ENCODE peak calls at places on chromosomes 7 and 10, in seven cellular contexts. I is CD8-positive, alpha-beta T cell; C is GM23338; A is fibroblast of pulmonary artery; K is mucosa of descending colon; S is choroid plexus epithelial cell; Q is tibial nerve. F is an unnamed sample.

GRCh38 chr10:43892062-43892765 is 243.5 kb upstream of the ZNF32 start:
- DNase-seq in I (no peak), C (no peak), A (peak), K (no peak), S (peak), Q (no peak), F (peak)

GRCh38 chr7:924541-925231 is 29.8 kb downstream of the ADAP1 start:
- DNase-seq in I (no peak), C (no peak), A (no peak), K (peak), S (no peak), Q (peak), F (no peak)

GRCh38 chr7:134434701-134435100 is 24.2 kb downstream of the AKR1B1 start:
- DNase-seq in I (no peak), C (no peak), A (no peak), K (no peak), S (no peak), Q (no peak), F (no peak)

GRCh38 chr7:101218236-101219130 is 518 bp downstream of the ZNHIT1 start:
- DNase-seq in I (no peak), C (no peak), A (no peak), K (peak), S (peak), Q (no peak), F (peak)

GRCh38 chr10:62687230-62687748 is 117.2 kb upstream of the ADO start:
- DNase-seq in I (no peak), C (no peak), A (peak), K (no peak), S (no peak), Q (no peak), F (no peak)

GRCh38 chr10:86300931-86301330 is 65.7 kb downstream of the GRID1 start:
- DNase-seq in I (no peak), C (no peak), A (no peak), K (no peak), S (no peak), Q (no peak), F (no peak)

GRCh38 chr10:49577182-49577925 is 32.8 kb upstream of the SLC18A3 start:
- DNase-seq in I (no peak), C (no peak), A (no peak), K (no peak), S (no peak), Q (no peak), F (no peak)

GRCh38 chr7:31488562-31489203 is 25.2 kb upstream of the ITPRID1 start:
- DNase-seq in I (no peak), C (peak), A (peak), K (peak), S (peak), Q (no peak), F (peak)

GRCh38 chr10:30583778-30584415 is 45.7 kb downstream of the LYZL2 start:
- DNase-seq in I (no peak), C (no peak), A (peak), K (peak), S (peak), Q (peak), F (peak)

GRCh38 chr7:90736968-90737939 is 141.1 kb downstream of the CDK14 start:
- DNase-seq in I (no peak), C (no peak), A (no peak), K (no peak), S (no peak), Q (no peak), F (no peak)

GRCh38 chr7:22292519-22292918 is 64.4 kb downstream of the RAPGEF5 start:
- DNase-seq in I (no peak), C (no peak), A (no peak), K (no peak), S (no peak), Q (no peak), F (no peak)

GRCh38 chr10:102710604-102711003 is 3.6 kb downstream of the ARL3 start:
- DNase-seq in I (no peak), C (no peak), A (peak), K (no peak), S (peak), Q (no peak), F (peak)

GRCh38 chr7:46178685-46179084 is 257.6 kb upstream of the IGFBP3 start:
- DNase-seq in I (no peak), C (no peak), A (peak), K (no peak), S (peak), Q (no peak), F (no peak)

GRCh38 chr10:21257191-21257590 is 268.3 kb downstream of the SKIDA1 start:
- DNase-seq in I (no peak), C (no peak), A (no peak), K (no peak), S (no peak), Q (no peak), F (no peak)

GRCh38 chr7:11950281-11950680 is 118.3 kb upstream of the THSD7A start:
- DNase-seq in I (no peak), C (no peak), A (no peak), K (no peak), S (no peak), Q (no peak), F (no peak)

GRCh38 chr7:69365588-69366241 is 232.6 kb upstream of the AUTS2 start:
- DNase-seq in I (no peak), C (no peak), A (no peak), K (no peak), S (peak), Q (no peak), F (no peak)

GRCh38 chr7:33061282-33061928 is 1.2 kb downstream of the NT5C3A start:
- DNase-seq in I (no peak), C (no peak), A (no peak), K (no peak), S (no peak), Q (no peak), F (no peak)

GRCh38 chr10:101236376-101237079 is 7.3 kb upstream of the LBX1 start:
- DNase-seq in I (no peak), C (peak), A (no peak), K (no peak), S (no peak), Q (no peak), F (no peak)

GRCh38 chr10:75466886-75467285 is 35.5 kb downstream of the LRMDA start:
- DNase-seq in I (no peak), C (no peak), A (no peak), K (no peak), S (no peak), Q (no peak), F (no peak)

GRCh38 chr7:24052572-24053223 is 231.3 kb upstream of the NPY start:
- DNase-seq in I (no peak), C (no peak), A (peak), K (no peak), S (peak), Q (no peak), F (peak)

GRCh38 chr10:88458209-88458608 is 124.9 kb downstream of the RNLS start:
- DNase-seq in I (no peak), C (no peak), A (no peak), K (no peak), S (no peak), Q (no peak), F (no peak)

GRCh38 chr7:96244244-96244991 is 77.5 kb downstream of the SLC25A13 start:
- DNase-seq in I (no peak), C (no peak), A (no peak), K (no peak), S (no peak), Q (no peak), F (no peak)

GRCh38 chr7:113100091-113100723 is 13.6 kb upstream of the GPR85 start:
- DNase-seq in I (no peak), C (no peak), A (peak), K (no peak), S (peak), Q (no peak), F (peak)

GRCh38 chr7:17758008-17758407 is 182.3 kb downstream of the SNX13 start:
- DNase-seq in I (no peak), C (no peak), A (no peak), K (no peak), S (no peak), Q (no peak), F (no peak)

GRCh38 chr10:101529720-101530553 is 58.1 kb downstream of the POLL start:
- DNase-seq in I (no peak), C (peak), A (no peak), K (no peak), S (no peak), Q (no peak), F (no peak)

GRCh38 chr10:104066945-104067344 is 18.7 kb downstream of the COL17A1 start:
- DNase-seq in I (no peak), C (peak), A (no peak), K (no peak), S (no peak), Q (no peak), F (no peak)

GRCh38 chr7:77537595-77538185 is 595 bp downstream of the PTPN12 start:
- DNase-seq in I (peak), C (peak), A (no peak), K (peak), S (peak), Q (no peak), F (peak)
- TF ChIP-seq CTCF in I (no peak), C (no peak), A (no peak), K (no peak), S (no peak), Q (no peak), F (no peak)

DNA sequence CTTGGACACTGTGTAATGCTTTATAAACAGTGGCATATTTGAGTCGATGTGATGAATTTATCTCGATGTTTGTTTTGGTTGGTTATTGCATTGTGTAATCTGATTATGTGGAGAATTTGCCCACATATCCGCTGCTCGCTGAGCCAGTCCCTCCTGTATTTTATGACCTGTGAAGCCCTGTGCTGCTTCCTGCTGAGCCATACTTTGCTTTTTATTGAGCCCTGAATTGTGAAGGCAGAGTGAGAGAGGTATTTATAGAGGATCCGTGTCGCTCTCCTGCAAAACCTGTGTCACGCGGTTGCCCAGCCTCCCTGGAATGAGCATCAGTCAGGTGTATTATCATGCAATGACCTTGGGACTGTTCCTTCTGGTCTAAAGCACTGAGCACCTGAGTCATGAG is 253.7 kb downstream of the ARHGAP21 start:
- DNase-seq in I (no peak), C (no peak), A (no peak), K (peak), S (peak), Q (no peak), F (no peak)
- H3K4me3 ChIP-seq in I (no peak), C (no peak), A (no peak), K (no peak), S (no peak), Q (no peak), F (no peak)

GRCh38 chr7:102300643-102301211 is 14.1 kb downstream of the SH2B2 start:
- DNase-seq in I (no peak), C (peak), A (no peak), K (peak), S (no peak), Q (no peak), F (no peak)
- TF ChIP-seq CTCF in I (no peak), C (peak), A (no peak), K (no peak), S (peak), Q (no peak), F (no peak)

GRCh38 chr10:28624351-28624750 is 53.0 kb upstream of the BAMBI start:
- DNase-seq in I (no peak), C (peak), A (no peak), K (no peak), S (no peak), Q (no peak), F (no peak)

GRCh38 chr10:28628184-28628893 is 49.0 kb upstream of the BAMBI start:
- DNase-seq in I (peak), C (peak), A (peak), K (peak), S (peak), Q (peak), F (peak)

GRCh38 chr10:28623483-28623882 is 53.8 kb upstream of the BAMBI start:
- DNase-seq in I (no peak), C (no peak), A (no peak), K (no peak), S (no peak), Q (no peak), F (no peak)

GRCh38 chr10:28631896-28632596 is 45.3 kb upstream of the BAMBI start:
- DNase-seq in I (no peak), C (no peak), A (no peak), K (no peak), S (no peak), Q (no peak), F (no peak)

GRCh38 chr10:28627102-28627501 is 50.2 kb upstream of the BAMBI start:
- DNase-seq in I (no peak), C (no peak), A (no peak), K (no peak), S (peak), Q (no peak), F (peak)
- H3K4me3 ChIP-seq in I (no peak), C (no peak), A (no peak), K (no peak), S (no peak), Q (no peak), F (no peak)

DNA sequence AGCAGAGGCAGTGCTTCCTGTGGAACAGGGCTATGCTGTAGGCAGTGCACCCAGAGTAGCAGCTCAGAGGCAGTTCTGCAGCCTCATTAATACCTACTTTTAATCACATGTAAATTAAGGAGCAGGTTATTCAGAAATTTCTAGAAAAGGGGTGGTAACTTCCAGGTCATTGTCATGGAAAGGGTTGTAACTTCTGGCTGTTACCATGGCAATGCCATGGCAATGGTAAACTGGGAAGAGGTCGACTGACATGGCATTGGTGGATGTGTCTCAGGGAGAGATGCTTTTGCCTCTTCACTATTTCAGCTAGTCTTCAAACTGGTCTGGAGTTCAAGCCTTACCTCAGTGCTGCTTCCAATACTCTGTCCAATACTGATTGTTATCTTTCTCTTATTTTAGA is 29.2 kb downstream of the PRSS58 start:
- DNase-seq in I (no peak), C (peak), A (no peak), K (no peak), S (no peak), Q (no peak), F (no peak)
- TF ChIP-seq CTCF in I (no peak), C (no peak), A (no peak), K (no peak), S (no peak), Q (no peak), F (no peak)

GRCh38 chr7:149821191-149822148 is 16.7 kb upstream of the ZNF862 start:
- DNase-seq in I (no peak), C (no peak), A (no peak), K (peak), S (no peak), Q (no peak), F (no peak)

GRCh38 chr7:149820622-149821190 is 17.5 kb upstream of the ZNF862 start:
- DNase-seq in I (no peak), C (no peak), A (no peak), K (peak), S (no peak), Q (no peak), F (no peak)

GRCh38 chr7:149823631-149824199 is 14.5 kb upstream of the ZNF862 start:
- DNase-seq in I (no peak), C (no peak), A (no peak), K (peak), S (no peak), Q (no peak), F (no peak)

GRCh38 chr7:149823191-149823630 is 15.0 kb upstream of the ZNF862 start:
- DNase-seq in I (no peak), C (no peak), A (no peak), K (peak), S (no peak), Q (no peak), F (no peak)

GRCh38 chr7:149822353-149822943 is 15.7 kb upstream of the ZNF862 start:
- DNase-seq in I (no peak), C (no peak), A (no peak), K (peak), S (no peak), Q (no peak), F (no peak)
- H3K4me3 ChIP-seq in I (no peak), C (no peak), A (no peak), K (no peak), S (no peak), Q (no peak), F (no peak)